ENCODE peak calls at places on chromosome 21, in seven cellular contexts. D, Q, G, I, E, H and M are unnamed samples.
A peak's percentile ranks its signal among the peaks of the same experiment; 100 is the strongest.

GRCh38 chr21:45129231-45129923 is 55.0 kb downstream of the ADARB1 start:
- DNase-seq in I (peak; percentile 56), H (no peak), Q (no peak), G (peak; percentile 15), E (no peak), D (no peak), M (no peak)

GRCh38 chr21:34795152-34796141 is 126.7 kb downstream of the CLIC6 start:
- DNase-seq in I (no peak), D (no peak), G (peak; percentile 91), Q (peak; percentile 57), H (no peak), E (peak; percentile 57), M (no peak)

GRCh38 chr21:45265721-45266517 is 21.8 kb downstream of the POFUT2 start:
- DNase-seq in I (no peak), Q (no peak), G (no peak), D (no peak), E (no peak), H (no peak), M (no peak)

GRCh38 chr21:37436180-37436579 is 69.6 kb downstream of the DYRK1A start:
- DNase-seq in D (no peak), G (no peak), I (no peak), Q (no peak), E (no peak), H (no peak), M (no peak)

GRCh38 chr21:39633043-39633442 is 20.3 kb downstream of the B3GALT5 start:
- DNase-seq in Q (peak; percentile 55), H (no peak), D (no peak), I (no peak), G (peak; percentile 82), E (no peak), M (no peak)

GRCh38 chr21:33047231-33047630 is 21.5 kb downstream of the OLIG2 start:
- DNase-seq in Q (no peak), E (no peak), G (peak; percentile 51), H (no peak), D (no peak), I (no peak), M (no peak)

GRCh38 chr21:21232320-21232719 is 234.1 kb downstream of the NCAM2 start:
- DNase-seq in H (no peak), E (no peak), Q (peak; percentile 13), G (peak; percentile 59), D (no peak), I (no peak), M (peak; percentile 17)

GRCh38 chr21:36992671-36993070 is 13.8 kb upstream of the RIPPLY3 start:
- DNase-seq in Q (no peak), E (no peak), H (no peak), I (peak; percentile 39), G (no peak), D (no peak), M (no peak)

GRCh38 chr21:42556960-42557359 is 43.3 kb downstream of the SLC37A1 start:
- DNase-seq in D (no peak), H (no peak), I (no peak), E (no peak), Q (no peak), G (no peak), M (peak; percentile 22)

GRCh38 chr21:42238185-42238934 is 19.4 kb downstream of the ABCG1 start:
- DNase-seq in H (no peak), D (no peak), I (no peak), G (no peak), E (no peak), Q (no peak), M (no peak)

GRCh38 chr21:31182231-31183129 is 144.2 kb upstream of the KRTAP19-8 start:
- DNase-seq in G (no peak), E (no peak), D (no peak), I (no peak), H (no peak), Q (no peak), M (no peak)

GRCh38 chr21:36320421-36321324 is 676 bp downstream of the MORC3 start:
- DNase-seq in H (no peak), E (peak; percentile 49), G (peak; percentile 90), D (no peak), Q (peak; percentile 61), I (peak; percentile 69), M (peak; percentile 65)

GRCh38 chr21:29261555-29262540 is 36.9 kb upstream of the BACH1 start:
- DNase-seq in H (no peak), D (no peak), G (peak; percentile 61), Q (no peak), E (no peak), I (no peak), M (no peak)

GRCh38 chr21:21114456-21114855 is 116.2 kb downstream of the NCAM2 start:
- DNase-seq in G (no peak), E (no peak), I (no peak), Q (no peak), D (no peak), H (no peak), M (no peak)

GRCh38 chr21:38913120-38913975 is 107.6 kb downstream of the ETS2 start:
- DNase-seq in E (peak; percentile 90), Q (peak; percentile 90), G (peak; percentile 74), D (no peak), H (no peak), I (peak; percentile 88), M (no peak)

GRCh38 chr21:30238168-30238567 is 22.3 kb upstream of the CLDN8 start:
- DNase-seq in E (no peak), G (no peak), H (no peak), I (no peak), Q (no peak), D (no peak), M (no peak)

GRCh38 chr21:31203371-31204054 is 140.5 kb downstream of the TIAM1 start:
- DNase-seq in I (no peak), E (no peak), Q (no peak), D (no peak), G (peak; percentile 41), H (no peak), M (no peak)